ENCODE peak calls at places on chromosomes 2 and 18, in four cellular contexts. O is A549, B is AG09309, Y is bronchial epithelial cell. T is an unnamed sample.

GRCh38 chr2:47006374-47007220 is 91.0 kb upstream of the MCFD2 start:
- DNase-seq in O (no peak), Y (no peak), B (no peak), T (no peak)

GRCh38 chr2:12766421-12766879 is 49.7 kb downstream of the TRIB2 start:
- DNase-seq in O (no peak), B (no peak), Y (peak), T (no peak)

GRCh38 chr2:37615808-37616673 is 55.4 kb downstream of the CDC42EP3 start:
- DNase-seq in B (no peak), O (no peak), Y (no peak), T (no peak)

GRCh38 chr2:70994055-70994444 is 623 bp downstream of the TEX261 start:
- DNase-seq in O (no peak), B (no peak), Y (peak), T (no peak)

GRCh38 chr18:72075040-72075439 is 469.1 kb downstream of the CBLN2 start:
- DNase-seq in B (no peak), Y (no peak), O (no peak), T (no peak)

GRCh38 chr2:233423436-233423860 is 69.2 kb downstream of the DGKD start:
- DNase-seq in Y (no peak), O (no peak), B (no peak), T (no peak)

GRCh38 chr2:53630001-53630606 is 137.5 kb upstream of the CHAC2 start:
- DNase-seq in B (no peak), Y (no peak), O (no peak), T (no peak)

GRCh38 chr2:28360742-28361293 is 31.8 kb upstream of the FOSL2 start:
- DNase-seq in Y (peak), B (no peak), O (no peak), T (no peak)

GRCh38 chr2:139652385-139652784 is 872.2 kb upstream of the NXPH2 start:
- DNase-seq in O (no peak), B (no peak), Y (peak), T (no peak)

GRCh38 chr18:45526120-45526841 is 89.0 kb upstream of the SLC14A2 start:
- DNase-seq in Y (peak), O (no peak), B (peak), T (no peak)

GRCh38 chr18:36697905-36698304 is 130.9 kb downstream of the TPGS2 start:
- DNase-seq in B (peak), Y (peak), O (no peak), T (peak)

GRCh38 chr2:9170458-9171130 is 36.0 kb upstream of the ASAP2 start:
- DNase-seq in Y (peak), B (no peak), O (no peak), T (no peak)

GRCh38 chr2:26786207-26787023 is 559 bp downstream of the CENPA start:
- DNase-seq in O (peak), B (no peak), Y (no peak), T (no peak)

GRCh38 chr2:101331202-101331601 is 22.7 kb upstream of the RNF149 start:
- DNase-seq in O (no peak), B (no peak), Y (no peak), T (no peak)

GRCh38 chr2:27262379-27263286 is at the start of gene SLC30A3:
- DNase-seq in Y (peak), O (peak), B (no peak), T (no peak)

GRCh38 chr2:167069855-167070254 is 181.6 kb downstream of the XIRP2 start:
- DNase-seq in B (no peak), Y (peak), O (no peak), T (no peak)

GRCh38 chr18:46497129-46497528 is 159.9 kb downstream of the LOXHD1 start:
- DNase-seq in B (no peak), Y (peak), O (no peak), T (no peak)

GRCh38 chr18:32549248-32549842 is 78.7 kb upstream of the GAREM1 start:
- DNase-seq in O (peak), B (no peak), Y (peak), T (no peak)

GRCh38 chr2:50444286-50444685 is 587.6 kb downstream of the NRXN1 start:
- DNase-seq in Y (peak), O (no peak), B (no peak), T (no peak)

GRCh38 chr18:11726556-11726955 is 37.5 kb downstream of the GNAL start:
- DNase-seq in O (no peak), B (no peak), Y (peak), T (no peak)

GRCh38 chr2:30270166-30270565 is 38.8 kb downstream of the LBH start:
- DNase-seq in B (no peak), Y (no peak), O (no peak), T (no peak)

GRCh38 chr18:68564348-68564747 is 150.6 kb downstream of the TMX3 start:
- DNase-seq in Y (no peak), O (no peak), B (no peak), T (no peak)

GRCh38 chr2:185145316-185146121 is 547.2 kb downstream of the ZNF804A start:
- DNase-seq in Y (no peak), O (no peak), B (no peak), T (no peak)

GRCh38 chr2:217909156-217909820 is 93.5 kb downstream of the TNS1 start:
- DNase-seq in O (no peak), Y (no peak), B (no peak), T (no peak)
- TF ChIP-seq CTCF in O (no peak), Y (no peak), B (no peak), T (no peak)

GRCh38 chr2:241180495-241180894 is 8.0 kb upstream of the ANO7 start:
- DNase-seq in B (no peak), Y (no peak), O (no peak), T (no peak)
- TF ChIP-seq CTCF in B (no peak), Y (no peak), O (no peak), T (no peak)

DNA sequence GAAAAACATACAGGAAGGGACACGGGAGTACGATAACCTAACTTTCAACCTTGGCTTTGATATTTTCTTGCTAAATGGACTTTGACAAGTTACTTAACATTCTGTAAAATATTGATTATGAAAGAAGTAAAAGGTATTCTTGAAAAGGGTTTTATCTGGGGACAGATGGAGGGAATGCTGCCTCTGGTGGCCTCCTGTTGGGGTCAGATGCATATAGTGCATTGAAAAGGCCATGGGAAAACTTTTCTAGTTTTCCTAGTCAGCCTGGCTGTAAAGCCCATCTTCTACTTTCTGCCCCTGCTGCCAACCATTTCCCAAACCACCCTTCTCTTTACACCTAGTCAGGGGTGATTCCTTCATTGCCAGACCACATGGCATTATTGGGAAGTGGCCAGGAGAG is 22.2 kb upstream of the MSTN start:
- DNase-seq in B (no peak), Y (no peak), O (no peak), T (no peak)
- TF ChIP-seq CTCF in B (no peak), Y (no peak), O (no peak), T (no peak)

DNA sequence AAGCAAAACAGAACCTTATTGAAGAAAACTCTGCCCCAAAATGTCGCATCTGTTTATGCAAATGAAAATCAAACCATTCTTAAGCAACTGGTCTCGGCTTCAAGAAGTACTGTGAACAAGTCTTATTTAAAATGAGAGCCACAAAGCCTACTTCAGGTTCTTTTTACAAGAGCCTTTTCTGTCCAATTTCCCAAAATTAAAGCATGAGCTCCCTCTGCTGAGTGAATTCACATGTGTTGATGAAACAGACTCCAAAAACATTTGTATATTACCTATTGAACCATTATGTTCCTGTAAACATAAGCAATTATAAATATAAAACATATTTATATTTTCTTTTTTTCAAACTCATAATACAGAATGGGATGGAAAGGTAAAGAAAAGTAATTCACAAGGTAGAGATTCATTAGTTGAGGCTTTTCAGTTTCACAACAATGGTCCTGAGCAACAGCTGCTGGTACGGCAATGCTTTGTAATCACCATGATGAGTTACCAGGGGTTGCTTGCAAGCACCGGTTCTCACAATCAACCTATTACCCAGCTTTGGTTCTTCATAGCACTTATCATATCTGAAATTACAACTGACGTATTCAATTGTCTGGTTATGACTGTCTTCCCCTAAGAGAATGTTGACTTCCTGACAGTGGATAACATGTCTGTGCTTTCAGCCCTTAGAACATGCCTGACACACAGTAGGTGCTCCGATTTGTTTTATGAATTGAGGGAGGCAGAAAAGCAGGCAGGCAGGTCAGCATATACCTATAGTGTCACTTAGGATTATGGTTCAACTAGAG is 108.4 kb upstream of the BZW1 start:
- DNase-seq in B (peak), Y (peak), O (peak), T (peak)
- TF ChIP-seq CTCF in B (peak), Y (peak), O (peak), T (peak)

DNA sequence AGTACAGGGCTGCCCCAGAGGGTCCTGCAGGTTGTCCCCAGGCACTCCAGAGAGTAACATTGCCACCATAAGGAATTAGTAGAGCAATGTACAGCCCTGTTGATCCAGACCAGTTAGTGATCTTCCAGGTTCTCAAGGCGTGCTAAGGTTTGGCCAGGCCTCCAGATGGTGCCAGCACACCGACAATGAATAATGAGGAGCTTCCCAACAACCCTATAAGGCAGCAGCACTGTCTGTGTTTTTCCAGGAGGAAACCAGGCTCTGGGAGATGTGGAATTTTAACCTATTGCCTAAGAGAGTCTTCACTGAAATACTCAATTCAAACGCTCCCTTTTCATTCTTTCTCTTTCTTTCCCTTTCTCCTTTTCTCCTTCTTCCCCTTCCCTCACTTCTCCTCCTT is 122.1 kb downstream of the MGAT5 start:
- DNase-seq in Y (peak), B (peak), O (no peak), T (no peak)
- TF ChIP-seq CTCF in Y (peak), B (peak), O (no peak), T (peak)

GRCh38 chr2:174635747-174636399 is 38.3 kb upstream of the WIPF1 start:
- DNase-seq in B (no peak), Y (no peak), O (no peak), T (no peak)

GRCh38 chr2:174633621-174633927 is 36.0 kb upstream of the WIPF1 start:
- DNase-seq in B (no peak), O (no peak), Y (no peak), T (no peak)

GRCh38 chr2:174636979-174637378 is 39.4 kb upstream of the WIPF1 start:
- DNase-seq in Y (no peak), O (no peak), B (no peak), T (no peak)

GRCh38 chr2:174634130-174635014 is 36.8 kb upstream of the WIPF1 start:
- DNase-seq in O (no peak), B (no peak), Y (no peak), T (no peak)

GRCh38 chr2:174635015-174635593 is 37.5 kb upstream of the WIPF1 start:
- DNase-seq in B (no peak), O (no peak), Y (no peak), T (no peak)
- TF ChIP-seq CTCF in B (peak), O (no peak), Y (no peak), T (no peak)

GRCh38 chr2:225559090-225559489 is 159.6 kb downstream of the NYAP2 start:
- DNase-seq in O (no peak), B (no peak), Y (no peak), T (no peak)

GRCh38 chr2:225558425-225558824 is 158.9 kb downstream of the NYAP2 start:
- DNase-seq in B (no peak), Y (no peak), O (no peak), T (no peak)

GRCh38 chr2:225556461-225556860 is 157.0 kb downstream of the NYAP2 start:
- DNase-seq in B (no peak), Y (no peak), O (no peak), T (no peak)
- TF ChIP-seq CTCF in B (no peak), Y (no peak), O (no peak), T (no peak)

GRCh38 chr18:40412410-40412809 is 1542.6 kb upstream of the PIK3C3 start:
- DNase-seq in Y (no peak), B (no peak), O (no peak), T (no peak)

GRCh38 chr18:40415224-40415791 is 1539.7 kb upstream of the PIK3C3 start:
- DNase-seq in Y (no peak), B (no peak), O (no peak), T (no peak)

GRCh38 chr18:40415821-40416220 is 1539.2 kb upstream of the PIK3C3 start:
- DNase-seq in B (no peak), O (no peak), Y (no peak), T (no peak)

GRCh38 chr18:40414155-40414754 is 1540.8 kb upstream of the PIK3C3 start:
- DNase-seq in B (no peak), Y (peak), O (no peak), T (no peak)

DNA sequence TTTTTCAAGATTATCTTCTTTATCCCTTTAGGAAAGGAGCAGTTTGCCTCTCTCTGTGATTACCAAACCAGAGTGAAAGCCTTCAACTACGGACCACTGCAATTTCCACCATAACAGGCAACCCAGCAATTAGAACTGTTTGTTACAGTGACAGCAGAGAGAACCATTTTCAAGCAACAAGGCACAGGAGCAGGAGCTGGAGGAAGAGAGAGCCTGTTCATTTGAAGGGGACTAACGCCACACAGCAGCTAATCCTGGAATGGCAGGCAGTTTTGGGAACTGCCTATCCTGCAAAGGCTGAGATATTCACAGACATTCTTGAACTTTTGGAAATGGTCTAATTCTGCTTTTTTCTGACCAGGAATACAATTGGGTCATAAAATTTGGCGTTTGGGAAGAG is 1541.9 kb upstream of the PIK3C3 start:
- DNase-seq in Y (peak), B (no peak), O (no peak), T (no peak)
- TF ChIP-seq CTCF in Y (peak), B (no peak), O (no peak), T (no peak)

GRCh38 chr2:195675783-195676427 is 18.9 kb downstream of the SLC39A10 start:
- DNase-seq in B (no peak), O (no peak), Y (no peak), T (no peak)

GRCh38 chr2:195671563-195671962 is 14.5 kb downstream of the SLC39A10 start:
- DNase-seq in B (no peak), Y (no peak), O (no peak), T (no peak)

GRCh38 chr2:195674491-195675226 is 17.6 kb downstream of the SLC39A10 start:
- DNase-seq in O (no peak), Y (peak), B (no peak), T (no peak)

GRCh38 chr2:195677290-195677689 is 20.3 kb downstream of the SLC39A10 start:
- DNase-seq in Y (no peak), O (no peak), B (no peak), T (no peak)

DNA sequence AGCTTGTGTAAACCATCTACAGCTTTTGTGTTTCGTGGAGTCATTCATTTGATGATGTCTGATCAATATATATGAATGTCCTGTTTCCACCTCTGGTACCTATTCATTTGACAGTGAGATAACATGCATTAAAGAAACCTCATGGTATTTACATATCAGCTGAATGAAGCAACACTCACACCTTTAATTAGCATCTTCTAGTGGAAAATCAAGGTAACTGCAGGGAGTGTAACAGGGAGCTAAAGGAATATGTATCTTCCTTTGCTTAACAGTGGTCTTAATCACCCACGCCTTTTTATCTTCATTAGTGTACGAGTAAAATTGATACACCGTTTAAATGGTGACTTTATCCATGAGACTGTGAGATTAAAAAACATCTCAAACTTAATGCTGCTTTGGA is 15.6 kb downstream of the SLC39A10 start:
- DNase-seq in O (no peak), Y (peak), B (no peak), T (no peak)
- TF ChIP-seq CTCF in O (no peak), Y (peak), B (no peak), T (no peak)

GRCh38 chr2:200095436-200095835 is 140.1 kb downstream of the MAIP1 start:
- DNase-seq in Y (no peak), B (no peak), O (no peak), T (no peak)
- TF ChIP-seq CTCF in Y (no peak), B (no peak), O (no peak), T (no peak)